ENCODE peak calls at places on chromosomes 13 and 19, in five cellular contexts. J is H9, K is fibroblast of lung, N is SK-N-SH, C is K562. D is an unnamed sample. For H3K4me1 and H4K20me1, the result is how much of the 10 kb centered on the place peaks cover.

GRCh38 chr13:68125087-68125480 is 894.9 kb upstream of the PCDH9 start:
- DNase-seq in J (no peak), K (no peak), N (no peak), C (no peak), D (no peak)

GRCh38 chr19:1811472-1811894 is 593 bp downstream of the ATP8B3 start:
- DNase-seq in J (no peak), K (peak), N (peak), C (peak), D (no peak)

GRCh38 chr19:33429891-33430673 is 56.6 kb downstream of the CEBPG start:
- DNase-seq in J (no peak), K (no peak), N (no peak), C (no peak), D (no peak)

GRCh38 chr13:32537580-32538233 is 888 bp downstream of the N4BP2L2 start:
- DNase-seq in J (peak), K (peak), N (no peak), C (peak), D (no peak)

GRCh38 chr13:48492123-48493075 is 40.5 kb downstream of the RCBTB2 start:
- DNase-seq in J (no peak), K (peak), N (no peak), C (peak), D (peak)

GRCh38 chr19:926595-927043 is 784 bp downstream of the ARID3A start:
- DNase-seq in J (no peak), K (no peak), N (no peak), C (peak), D (peak)

GRCh38 chr19:29429581-29429980 is 96.2 kb upstream of the VSTM2B start:
- DNase-seq in J (no peak), K (no peak), N (no peak), C (no peak), D (no peak)

GRCh38 chr13:97266328-97266727 is 44.2 kb downstream of the MBNL2 start:
- DNase-seq in J (peak), K (no peak), N (no peak), C (no peak), D (no peak)

GRCh38 chr13:81017525-81018152 is 676.7 kb upstream of the SPRY2 start:
- DNase-seq in J (no peak), K (peak), N (peak), C (peak), D (peak)

GRCh38 chr13:99559560-99559959 is 58.3 kb downstream of the TM9SF2 start:
- DNase-seq in J (no peak), K (no peak), N (no peak), C (no peak), D (no peak)

GRCh38 chr19:33649919-33650305 is 28.2 kb downstream of the CHST8 start:
- DNase-seq in J (no peak), K (no peak), N (no peak), C (no peak), D (no peak)

GRCh38 chr13:30752991-30753616 is 17.8 kb downstream of the ALOX5AP start:
- DNase-seq in J (no peak), K (no peak), N (no peak), C (no peak), D (no peak)

GRCh38 chr13:51733656-51734334 is 70.2 kb downstream of the DHRS12 start:
- DNase-seq in J (no peak), K (no peak), N (no peak), C (no peak), D (no peak)

GRCh38 chr13:44238011-44238421 is 135.6 kb upstream of the SERP2 start:
- DNase-seq in J (no peak), K (peak), N (peak), C (no peak), D (no peak)

GRCh38 chr13:100597253-100597652 is 8.7 kb upstream of the GGACT start:
- DNase-seq in J (no peak), K (no peak), N (no peak), C (no peak), D (no peak)

GRCh38 chr13:99585609-99586008 is 84.3 kb downstream of the TM9SF2 start:
- DNase-seq in J (no peak), K (no peak), N (no peak), C (no peak), D (no peak)

GRCh38 chr19:815079-815774 is 6.5 kb downstream of the PLPPR3 start:
- DNase-seq in J (no peak), K (no peak), N (no peak), C (peak), D (no peak)

GRCh38 chr19:16379521-16380313 is 55.1 kb downstream of the KLF2 start:
- DNase-seq in J (no peak), K (no peak), N (no peak), C (no peak), D (no peak)

GRCh38 chr19:31378404-31378803 is 29.2 kb upstream of the TSHZ3 start:
- DNase-seq in J (no peak), K (peak), N (peak), C (no peak), D (no peak)

GRCh38 chr13:95301947-95302386 is 716 bp upstream of the ABCC4 start:
- DNase-seq in J (no peak), K (peak), N (peak), C (peak), D (no peak)

GRCh38 chr19:37867831-37868230 is 38.6 kb downstream of the WDR87 start:
- DNase-seq in J (no peak), K (peak), N (no peak), C (no peak), D (no peak)

GRCh38 chr19:45450042-45450380 is 17.8 kb upstream of the FOSB start:
- DNase-seq in J (no peak), K (no peak), N (no peak), C (peak), D (peak)

DNA sequence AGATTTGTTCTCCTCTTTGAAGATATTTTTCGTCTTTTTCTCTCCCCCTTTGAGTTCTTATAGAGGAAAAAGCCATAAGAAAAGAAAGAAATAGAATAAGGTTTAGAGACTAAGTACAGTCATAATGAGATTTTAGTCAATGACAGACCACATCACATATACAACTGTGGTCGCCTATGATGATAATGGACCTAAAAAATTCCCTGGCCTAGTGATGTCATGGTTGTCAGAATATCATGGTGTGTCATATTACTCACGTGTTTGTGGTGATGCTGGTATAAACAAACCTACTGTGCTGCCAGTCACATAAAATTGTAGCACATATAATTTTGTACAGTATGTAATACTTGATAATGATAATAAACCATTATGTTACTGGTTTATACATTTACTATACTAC is 1096.1 kb downstream of the OLFM4 start:
- DNase-seq in J (no peak), K (no peak), N (no peak), C (no peak), D (no peak)
- H3K4me1 ChIP-seq in J (under half), K (under half), N (under half), C (under half), D (under half)

GRCh38 chr13:77698211-77699058 is 948 bp downstream of the SLAIN1 start:
- DNase-seq in J (peak), K (peak), N (peak), C (peak), D (peak)
- H2AFZ ChIP-seq in J (no peak), K (peak), N (peak), C (no peak), D (peak)

GRCh38 chr13:29570058-29570654 is 25.3 kb downstream of the SLC7A1 start:
- DNase-seq in J (no peak), K (no peak), N (no peak), C (no peak), D (no peak)

GRCh38 chr13:29567411-29567810 is 28.1 kb downstream of the SLC7A1 start:
- DNase-seq in J (no peak), K (no peak), N (no peak), C (no peak), D (no peak)

GRCh38 chr13:29569253-29570057 is 26.0 kb downstream of the SLC7A1 start:
- DNase-seq in J (no peak), K (no peak), N (peak), C (no peak), D (no peak)

GRCh38 chr13:29566864-29567263 is 28.6 kb downstream of the SLC7A1 start:
- DNase-seq in J (no peak), K (no peak), N (no peak), C (no peak), D (no peak)

GRCh38 chr13:29568731-29569130 is 26.8 kb downstream of the SLC7A1 start:
- DNase-seq in J (no peak), K (no peak), N (no peak), C (no peak), D (no peak)
- H4K20me1 ChIP-seq in J (under half), K (under half), N (half or more), C (half or more), D (half or more)

DNA sequence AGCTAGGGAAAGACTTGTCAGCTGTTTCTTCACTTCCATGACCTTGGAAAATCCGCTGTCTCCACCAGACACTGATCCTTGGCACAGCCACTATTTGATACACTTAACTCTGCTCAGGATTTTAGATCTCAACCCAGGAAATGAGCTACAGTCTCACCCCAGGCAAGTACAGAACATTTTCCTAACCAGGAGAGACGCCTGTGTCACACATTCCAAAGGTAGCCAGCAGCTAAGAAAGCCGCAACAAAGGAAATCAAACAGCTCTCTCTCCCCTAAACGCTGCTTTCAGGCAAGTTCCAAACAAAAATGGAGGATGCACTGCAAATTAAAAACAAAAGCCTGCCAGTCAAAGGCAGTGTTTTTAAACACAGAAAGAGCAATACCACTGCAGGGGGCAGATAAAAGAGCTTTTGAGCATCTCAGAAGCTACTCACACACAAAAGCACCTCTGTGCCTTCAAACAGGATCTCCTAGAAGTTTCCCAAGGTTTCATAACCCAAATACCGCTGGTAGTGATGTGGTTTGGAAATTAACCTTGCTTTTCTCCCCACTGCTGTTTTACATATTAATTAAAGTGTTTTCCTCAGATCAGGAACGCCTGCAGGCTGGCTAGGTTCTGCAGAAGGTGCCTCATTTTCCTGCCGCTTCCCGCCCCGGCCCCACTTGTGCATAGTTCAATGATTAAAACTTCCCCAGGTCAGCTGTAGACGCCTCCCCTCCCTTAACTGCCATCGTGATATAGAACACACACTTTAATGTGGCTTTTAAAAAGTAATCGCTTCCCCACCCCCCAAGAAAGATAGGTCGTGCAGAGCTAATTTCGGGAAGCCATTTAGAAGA is 57.1 kb downstream of the IRS2 start:
- DNase-seq in J (no peak), K (no peak), N (peak), C (no peak), D (no peak)
- H3K4me1 ChIP-seq in J (under half), K (under half), N (under half), C (under half), D (under half)

GRCh38 chr19:19079571-19079970 is 15.8 kb downstream of the SLC25A42 start:
- DNase-seq in J (no peak), K (no peak), N (no peak), C (no peak), D (no peak)

GRCh38 chr19:19081642-19082151 is 17.9 kb downstream of the SLC25A42 start:
- DNase-seq in J (no peak), K (peak), N (no peak), C (no peak), D (no peak)

GRCh38 chr19:19077103-19077502 is 13.3 kb downstream of the SLC25A42 start:
- DNase-seq in J (no peak), K (no peak), N (no peak), C (no peak), D (no peak)

GRCh38 chr19:19075126-19075525 is 11.3 kb downstream of the SLC25A42 start:
- DNase-seq in J (no peak), K (no peak), N (no peak), C (no peak), D (no peak)

GRCh38 chr19:19078801-19079200 is 15.0 kb downstream of the SLC25A42 start:
- DNase-seq in J (no peak), K (no peak), N (no peak), C (no peak), D (no peak)
- H2AFZ ChIP-seq in J (no peak), K (no peak), N (no peak), C (no peak), D (no peak)

DNA sequence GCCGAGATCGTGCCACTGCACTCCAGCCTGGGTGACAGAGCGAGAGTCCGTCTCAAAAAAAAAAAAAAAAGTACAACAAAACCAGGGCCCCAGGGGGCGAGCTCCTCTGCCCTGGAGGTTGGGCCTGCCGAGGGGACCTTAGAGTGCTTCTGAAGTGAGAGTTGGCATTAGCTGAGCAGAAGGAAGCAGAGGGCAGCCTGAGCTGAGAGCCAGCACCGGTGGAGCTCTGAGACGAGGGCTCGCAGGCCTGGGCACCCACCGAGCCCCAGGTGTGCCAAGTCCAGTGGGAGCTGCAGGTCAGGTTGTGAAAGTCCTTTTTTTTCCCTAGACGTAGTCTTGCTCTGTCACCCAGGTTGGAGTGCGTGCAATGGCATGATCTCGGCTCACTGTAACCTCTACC is 46.0 kb downstream of the KDM4B start:
- DNase-seq in J (no peak), K (no peak), N (no peak), C (no peak), D (no peak)
- H4K20me1 ChIP-seq in J (under half), K (under half), N (half or more), C (under half), D (under half)

GRCh38 chr19:13037718-13038117 is 42.4 kb downstream of the NFIX start:
- DNase-seq in J (no peak), K (no peak), N (no peak), C (no peak), D (no peak)
- H3K4me1 ChIP-seq in J (under half), K (under half), N (under half), C (under half), D (under half)

DNA sequence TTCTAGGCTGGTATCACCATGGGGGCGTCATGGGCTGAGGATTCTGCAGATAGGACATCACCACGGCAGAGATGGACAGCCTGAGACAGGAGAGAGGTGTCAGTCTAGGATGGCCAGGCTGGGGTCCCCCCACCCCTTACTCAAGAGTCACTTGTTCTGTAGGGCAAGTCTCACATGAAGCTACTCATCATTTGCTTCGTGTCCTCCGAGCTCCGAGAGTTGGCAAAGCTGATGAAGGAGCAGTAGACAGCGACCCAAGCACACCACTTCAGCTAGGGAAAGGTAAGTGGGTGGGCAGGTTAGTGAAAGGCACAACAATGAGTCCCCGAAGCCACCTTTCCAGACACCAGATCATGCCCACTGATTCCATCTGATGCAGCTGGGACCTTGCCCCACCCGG is 1.7 kb downstream of the WDR83 start:
- DNase-seq in J (no peak), K (no peak), N (no peak), C (no peak), D (no peak)
- H2AFZ ChIP-seq in J (no peak), K (no peak), N (no peak), C (no peak), D (no peak)

DNA sequence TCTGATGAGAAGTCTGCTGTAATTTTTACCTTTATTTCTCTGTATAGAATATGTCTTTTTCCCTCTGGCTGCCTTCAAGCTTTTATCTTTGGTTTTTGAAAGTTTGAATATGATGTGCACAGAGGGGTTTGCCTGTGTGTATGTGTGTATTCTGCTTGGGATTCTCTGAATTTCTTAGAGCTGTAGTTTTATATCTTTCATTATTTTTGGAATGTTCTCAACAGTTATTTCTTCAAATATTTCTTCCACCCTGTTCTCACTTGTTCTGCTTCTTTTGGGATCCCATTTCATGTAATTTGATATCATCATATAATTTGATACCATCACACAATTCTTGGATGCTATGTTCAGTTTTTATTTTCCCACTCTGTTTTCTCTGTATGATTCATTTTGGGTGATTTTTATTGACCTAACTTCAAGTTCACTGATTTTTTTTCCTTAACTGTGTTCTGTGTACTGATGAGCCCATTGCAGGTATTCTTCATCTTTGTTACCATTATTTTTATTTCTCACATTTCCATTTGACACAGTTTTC is 7.5 kb downstream of the COG3 start:
- DNase-seq in J (no peak), K (peak), N (no peak), C (no peak), D (no peak)
- H4K20me1 ChIP-seq in J (under half), K (under half), N (half or more), C (under half), D (under half)

GRCh38 chr13:27172495-27172842 is 858 bp upstream of the USP12 start:
- DNase-seq in J (no peak), K (no peak), N (peak), C (peak), D (peak)
- H3K4me1 ChIP-seq in J (under half), K (under half), N (under half), C (under half), D (under half)

D was measured in Karpas-422.